ENCODE peak calls at places on chromosome 10, in ten cellular contexts. O is A549, R is stomach, X is endodermal cell, V is coronary artery, I is sigmoid colon, Y is HL-60, G is HCT116, P is astrocyte of the spinal cord, S is fibroblast of lung. A is an unnamed sample.

GRCh38 chr10:61987537-61987936 is 86.0 kb downstream of the ARID5B start:
- DNase-seq in O (no peak), R (no peak), X (no peak), V (no peak), I (no peak), Y (no peak), G (no peak), P (no peak), S (no peak), A (no peak)

GRCh38 chr10:50563906-50564305 is 59.9 kb downstream of the SGMS1 start:
- DNase-seq in O (no peak), R (no peak), X (peak), V (no peak), I (no peak), Y (no peak), G (no peak), P (no peak), S (no peak), A (no peak)

GRCh38 chr10:100739516-100740368 is 5.6 kb upstream of the PAX2 start:
- DNase-seq in O (peak), R (no peak), X (peak), V (no peak), I (peak), Y (no peak), G (no peak), P (no peak), S (no peak), A (no peak)

GRCh38 chr10:80072584-80072983 is 5.9 kb upstream of the TMEM254 start:
- DNase-seq in O (no peak), R (no peak), X (no peak), V (no peak), I (no peak), Y (no peak), G (no peak), P (no peak), S (no peak), A (no peak)

GRCh38 chr10:123150986-123151738 is 3.0 kb upstream of the BUB3 start:
- DNase-seq in O (no peak), R (no peak), X (peak), V (no peak), I (no peak), Y (peak), G (no peak), P (no peak), S (peak), A (no peak)

GRCh38 chr10:43039629-43040481 is 37.0 kb upstream of the RET start:
- DNase-seq in O (no peak), R (peak), X (no peak), V (no peak), I (peak), Y (peak), G (no peak), P (peak), S (no peak), A (no peak)

GRCh38 chr10:80104066-80104926 is 25.8 kb downstream of the TMEM254 start:
- DNase-seq in O (no peak), R (no peak), X (no peak), V (peak), I (no peak), Y (no peak), G (no peak), P (peak), S (peak), A (no peak)

GRCh38 chr10:123790132-123790885 is 101.3 kb downstream of the CPXM2 start:
- DNase-seq in O (no peak), R (no peak), X (no peak), V (no peak), I (no peak), Y (no peak), G (peak), P (no peak), S (no peak), A (no peak)

GRCh38 chr10:133315847-133316246 is 7.1 kb downstream of the ZNF511 start:
- DNase-seq in O (peak), R (no peak), X (peak), V (no peak), I (no peak), Y (no peak), G (no peak), P (no peak), S (no peak), A (no peak)

GRCh38 chr10:72318383-72319262 is 36.1 kb downstream of the DNAJB12 start:
- DNase-seq in O (no peak), R (no peak), X (peak), V (no peak), I (no peak), Y (no peak), G (no peak), P (peak), S (no peak), A (no peak)

GRCh38 chr10:51748959-51749358 is 49.6 kb upstream of the CSTF2T start:
- DNase-seq in O (no peak), R (no peak), X (no peak), V (no peak), I (no peak), Y (no peak), G (no peak), P (no peak), S (no peak), A (no peak)

GRCh38 chr10:77004917-77005564 is 632.6 kb downstream of the KCNMA1 start:
- DNase-seq in O (peak), R (no peak), X (peak), V (no peak), I (no peak), Y (no peak), G (peak), P (peak), S (peak), A (no peak)

GRCh38 chr10:86670290-86670811 is 2.0 kb downstream of the LDB3 start:
- DNase-seq in O (no peak), R (no peak), X (no peak), V (no peak), I (no peak), Y (no peak), G (no peak), P (no peak), S (no peak), A (no peak)

GRCh38 chr10:5649746-5650145 is 16.6 kb downstream of the ASB13 start:
- DNase-seq in O (no peak), R (no peak), X (no peak), V (peak), I (no peak), Y (no peak), G (no peak), P (no peak), S (no peak), A (no peak)

GRCh38 chr10:28089467-28089866 is 90.6 kb upstream of the ODAD2 start:
- DNase-seq in O (no peak), R (no peak), X (no peak), V (no peak), I (no peak), Y (no peak), G (peak), P (peak), S (peak), A (no peak)

GRCh38 chr10:122911889-122912484 is 1.6 kb downstream of the FAM24A start:
- DNase-seq in O (peak), R (peak), X (peak), V (no peak), I (no peak), Y (peak), G (no peak), P (peak), S (peak), A (no peak)

GRCh38 chr10:5518143-5518542 is 6.6 kb upstream of the CALML3 start:
- DNase-seq in O (peak), R (no peak), X (peak), V (peak), I (peak), Y (no peak), G (no peak), P (no peak), S (no peak), A (no peak)

GRCh38 chr10:69278446-69278963 is at the start of gene HK1:
- DNase-seq in O (no peak), R (no peak), X (peak), V (no peak), I (no peak), Y (no peak), G (no peak), P (peak), S (no peak), A (no peak)

GRCh38 chr10:28130267-28130666 is 131.4 kb upstream of the ODAD2 start:
- DNase-seq in O (no peak), R (no peak), X (no peak), V (no peak), I (no peak), Y (no peak), G (no peak), P (peak), S (peak), A (no peak)

GRCh38 chr10:113059001-113059780 is 109.1 kb downstream of the TCF7L2 start:
- DNase-seq in O (no peak), R (no peak), X (peak), V (no peak), I (peak), Y (no peak), G (no peak), P (peak), S (peak), A (no peak)

GRCh38 chr10:77920495-77920894 is 6.1 kb downstream of the DLG5 start:
- DNase-seq in O (no peak), R (no peak), X (no peak), V (no peak), I (no peak), Y (no peak), G (no peak), P (no peak), S (no peak), A (no peak)

GRCh38 chr10:72513910-72514309 is 112.0 kb downstream of the MICU1 start:
- DNase-seq in O (no peak), R (no peak), X (no peak), V (no peak), I (no peak), Y (no peak), G (no peak), P (no peak), S (no peak), A (no peak)

GRCh38 chr10:48535416-48536225 is 69.3 kb downstream of the ARHGAP22 start:
- DNase-seq in O (no peak), R (peak), X (peak), V (peak), I (no peak), Y (no peak), G (no peak), P (no peak), S (no peak), A (no peak)

GRCh38 chr10:86674912-86675311 is 6.6 kb downstream of the LDB3 start:
- DNase-seq in O (no peak), R (no peak), X (no peak), V (no peak), I (no peak), Y (no peak), G (no peak), P (no peak), S (no peak), A (no peak)

GRCh38 chr10:30027057-30028005 is 32.1 kb downstream of the JCAD start:
- DNase-seq in O (peak), R (peak), X (peak), V (no peak), I (peak), Y (peak), G (peak), P (no peak), S (no peak), A (peak)

GRCh38 chr10:33370434-33370930 is 36.0 kb upstream of the NRP1 start:
- DNase-seq in O (no peak), R (no peak), X (no peak), V (no peak), I (no peak), Y (no peak), G (no peak), P (no peak), S (no peak), A (no peak)

GRCh38 chr10:46033602-46034011 is 3.2 kb upstream of the NCOA4 start:
- DNase-seq in O (peak), R (peak), X (no peak), V (no peak), I (no peak), Y (peak), G (no peak), P (peak), S (peak), A (peak)

GRCh38 chr10:6665847-6666246 is 85.8 kb upstream of the PRKCQ start:
- DNase-seq in O (no peak), R (no peak), X (no peak), V (no peak), I (no peak), Y (no peak), G (no peak), P (no peak), S (no peak), A (no peak)

GRCh38 chr10:48526371-48526821 is 78.5 kb downstream of the ARHGAP22 start:
- DNase-seq in O (no peak), R (peak), X (peak), V (peak), I (no peak), Y (no peak), G (no peak), P (peak), S (peak), A (peak)

GRCh38 chr10:62788861-62789467 is 15.6 kb upstream of the ADO start:
- DNase-seq in O (no peak), R (no peak), X (no peak), V (no peak), I (no peak), Y (no peak), G (no peak), P (peak), S (peak), A (no peak)

GRCh38 chr10:71966046-71967004 is 2.1 kb downstream of the CHST3 start:
- DNase-seq in O (peak), R (no peak), X (no peak), V (no peak), I (peak), Y (no peak), G (no peak), P (no peak), S (no peak), A (no peak)

GRCh38 chr10:23525406-23525805 is 86.5 kb downstream of the OTUD1 start:
- DNase-seq in O (peak), R (no peak), X (no peak), V (no peak), I (no peak), Y (no peak), G (no peak), P (peak), S (peak), A (no peak)

GRCh38 chr10:23528419-23528818 is 89.5 kb downstream of the OTUD1 start:
- DNase-seq in O (no peak), R (no peak), X (no peak), V (no peak), I (no peak), Y (no peak), G (no peak), P (no peak), S (no peak), A (no peak)

GRCh38 chr10:23533212-23533611 is 94.3 kb downstream of the OTUD1 start:
- DNase-seq in O (no peak), R (no peak), X (no peak), V (no peak), I (no peak), Y (no peak), G (no peak), P (no peak), S (no peak), A (no peak)

GRCh38 chr10:23534328-23534727 is 95.5 kb downstream of the OTUD1 start:
- DNase-seq in O (no peak), R (no peak), X (no peak), V (no peak), I (no peak), Y (no peak), G (no peak), P (no peak), S (no peak), A (no peak)

DNA sequence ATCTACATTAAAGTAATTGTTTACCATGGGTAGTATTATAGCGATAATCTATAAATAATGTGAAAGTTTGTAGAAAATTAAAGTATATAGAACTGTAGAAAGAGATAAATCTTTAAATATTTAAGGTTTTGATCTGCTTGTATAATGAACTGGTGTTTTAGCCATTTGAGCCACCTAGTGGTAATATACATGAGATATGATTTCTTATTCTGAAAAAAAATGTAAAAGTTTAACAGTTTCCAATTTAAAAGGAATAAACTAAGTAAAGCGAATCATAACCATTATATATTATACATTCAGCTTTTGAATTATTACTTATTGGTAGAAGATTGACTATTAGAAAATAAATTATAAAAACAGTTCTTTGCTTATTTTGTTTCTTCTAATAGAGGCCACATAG is 91.2 kb downstream of the OTUD1 start:
- DNase-seq in O (no peak), R (no peak), X (no peak), V (no peak), I (no peak), Y (no peak), G (no peak), P (peak), S (peak), A (no peak)
- TF ChIP-seq CTCF in O (no peak), R (no peak), X (peak), V (no peak), I (no peak), Y (no peak), G (peak), P (peak), S (no peak), A (peak)

GRCh38 chr10:35336921-35337741 is 822 bp downstream of the CCNY start:
- DNase-seq in O (peak), R (peak), X (peak), V (peak), I (peak), Y (peak), G (no peak), P (no peak), S (no peak), A (no peak)
- H3K4me3 ChIP-seq in O (peak), R (peak), X (peak), V (peak), I (peak), Y (peak), G (peak), P (peak), S (peak), A (peak)

GRCh38 chr10:93856349-93857140 is 37.2 kb upstream of the SLC35G1 start:
- DNase-seq in O (no peak), R (no peak), X (no peak), V (no peak), I (no peak), Y (no peak), G (no peak), P (no peak), S (no peak), A (no peak)

GRCh38 chr10:93861825-93862224 is 32.0 kb upstream of the SLC35G1 start:
- DNase-seq in O (no peak), R (no peak), X (no peak), V (no peak), I (no peak), Y (no peak), G (no peak), P (no peak), S (no peak), A (no peak)

GRCh38 chr10:93854985-93855384 is 38.8 kb upstream of the SLC35G1 start:
- DNase-seq in O (no peak), R (no peak), X (no peak), V (no peak), I (no peak), Y (no peak), G (no peak), P (no peak), S (no peak), A (no peak)

GRCh38 chr10:93859049-93859655 is 34.6 kb upstream of the SLC35G1 start:
- DNase-seq in O (peak), R (no peak), X (no peak), V (no peak), I (no peak), Y (no peak), G (peak), P (peak), S (peak), A (no peak)
- TF ChIP-seq CTCF in O (peak), R (no peak), X (peak), V (no peak), I (no peak), Y (no peak), G (peak), P (peak), S (peak), A (peak)

GRCh38 chr10:53161231-53161630 is 388.6 kb upstream of the MBL2 start:
- DNase-seq in O (no peak), R (no peak), X (no peak), V (no peak), I (no peak), Y (no peak), G (no peak), P (no peak), S (no peak), A (no peak)
- H3K4me3 ChIP-seq in O (no peak), R (no peak), X (no peak), V (no peak), I (no peak), Y (no peak), G (no peak), P (no peak), S (no peak), A (no peak)

GRCh38 chr10:74738543-74738942 is 87.9 kb upstream of the KAT6B start:
- DNase-seq in O (no peak), R (no peak), X (no peak), V (no peak), I (no peak), Y (peak), G (no peak), P (no peak), S (no peak), A (no peak)

GRCh38 chr10:74736029-74736428 is 90.4 kb upstream of the KAT6B start:
- DNase-seq in O (no peak), R (no peak), X (no peak), V (no peak), I (no peak), Y (no peak), G (no peak), P (no peak), S (no peak), A (no peak)

GRCh38 chr10:74738052-74738451 is 88.3 kb upstream of the KAT6B start:
- DNase-seq in O (no peak), R (no peak), X (no peak), V (no peak), I (no peak), Y (peak), G (no peak), P (no peak), S (peak), A (no peak)

GRCh38 chr10:74743401-74743800 is 83.0 kb upstream of the KAT6B start:
- DNase-seq in O (no peak), R (no peak), X (no peak), V (no peak), I (no peak), Y (no peak), G (no peak), P (no peak), S (no peak), A (no peak)

DNA sequence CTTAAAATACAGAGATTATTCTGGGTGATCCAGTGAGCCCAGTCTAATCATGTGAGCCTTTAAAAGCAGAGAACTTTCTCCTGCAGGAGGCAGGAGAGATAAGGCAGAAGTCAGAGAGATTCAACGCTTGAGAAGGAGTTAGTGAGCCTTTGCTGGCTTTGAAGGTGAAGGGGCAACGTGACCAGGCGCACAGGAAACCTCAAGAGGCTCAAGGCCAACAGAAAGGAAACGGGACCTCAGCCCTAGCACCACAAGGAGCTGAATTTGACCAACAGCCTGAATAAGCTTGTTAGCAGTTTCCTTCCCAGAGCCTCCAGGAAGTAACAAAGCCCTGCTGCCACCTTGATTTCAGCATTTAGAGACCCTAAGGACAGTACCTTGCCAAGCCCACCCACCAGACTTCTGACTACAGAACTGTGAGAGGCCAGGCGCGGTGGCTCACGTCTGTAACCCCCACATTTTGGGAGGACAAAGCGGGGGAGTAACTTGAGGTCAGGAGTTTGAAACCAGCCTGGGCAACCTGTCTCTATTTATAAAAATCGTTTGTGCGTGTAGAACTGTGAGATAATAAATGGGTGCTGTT is 87.3 kb upstream of the KAT6B start:
- DNase-seq in O (peak), R (no peak), X (peak), V (no peak), I (no peak), Y (peak), G (no peak), P (peak), S (peak), A (no peak)
- TF ChIP-seq CTCF in O (no peak), R (no peak), X (peak), V (no peak), I (no peak), Y (peak), G (peak), P (peak), S (peak), A (peak)